ENCODE peak calls at places on chromosomes 3 and 15, in eight cellular contexts. One of them, this sample, is unnamed.

GRCh38 chr3:172591876-172592771 is 68.9 kb upstream of the TNFSF10 start:
- DNase-seq in HL-60: peak; percentile 52
- DNase-seq in upper lobe of left lung: no peak
- DNase-seq in colonic mucosa: no peak
- DNase-seq in tibial artery: no peak
- DNase-seq in ovary: no peak
- DNase-seq in A549: no peak
- DNase-seq in fibroblast of lung: peak; percentile 44
- DNase-seq in this sample: no peak

GRCh38 chr3:32813180-32813579 is 4.6 kb upstream of the TRIM71 start:
- DNase-seq in HL-60: no peak
- DNase-seq in upper lobe of left lung: no peak
- DNase-seq in colonic mucosa: no peak
- DNase-seq in tibial artery: no peak
- DNase-seq in ovary: no peak
- DNase-seq in A549: peak; percentile 48
- DNase-seq in fibroblast of lung: no peak
- DNase-seq in this sample: no peak

GRCh38 chr3:24812116-24812515 is 317.5 kb upstream of the THRB start:
- DNase-seq in HL-60: no peak
- DNase-seq in upper lobe of left lung: no peak
- DNase-seq in colonic mucosa: no peak
- DNase-seq in tibial artery: no peak
- DNase-seq in ovary: no peak
- DNase-seq in A549: no peak
- DNase-seq in fibroblast of lung: no peak
- DNase-seq in this sample: no peak

GRCh38 chr3:9955067-9955502 is 2.9 kb upstream of the PRRT3 start:
- DNase-seq in HL-60: no peak
- DNase-seq in upper lobe of left lung: no peak
- DNase-seq in colonic mucosa: no peak
- DNase-seq in tibial artery: no peak
- DNase-seq in ovary: no peak
- DNase-seq in A549: no peak
- DNase-seq in fibroblast of lung: peak; percentile 33
- DNase-seq in this sample: no peak

GRCh38 chr3:45548724-45549123 is 45.8 kb upstream of the LIMD1 start:
- DNase-seq in HL-60: no peak
- DNase-seq in upper lobe of left lung: no peak
- DNase-seq in colonic mucosa: no peak
- DNase-seq in tibial artery: no peak
- DNase-seq in ovary: no peak
- DNase-seq in A549: no peak
- DNase-seq in fibroblast of lung: no peak
- DNase-seq in this sample: no peak

GRCh38 chr3:101825904-101826445 is 23.3 kb upstream of the NFKBIZ start:
- DNase-seq in HL-60: no peak
- DNase-seq in upper lobe of left lung: no peak
- DNase-seq in colonic mucosa: no peak
- DNase-seq in tibial artery: no peak
- DNase-seq in ovary: no peak
- DNase-seq in A549: no peak
- DNase-seq in fibroblast of lung: peak; percentile 35
- DNase-seq in this sample: no peak

GRCh38 chr3:5726618-5727017 is 539.1 kb downstream of the EDEM1 start:
- DNase-seq in HL-60: no peak
- DNase-seq in upper lobe of left lung: no peak
- DNase-seq in colonic mucosa: no peak
- DNase-seq in tibial artery: no peak
- DNase-seq in ovary: no peak
- DNase-seq in A549: no peak
- DNase-seq in fibroblast of lung: no peak
- DNase-seq in this sample: no peak

GRCh38 chr15:74835312-74835823 is 7.6 kb downstream of the ULK3 start:
- DNase-seq in HL-60: peak; percentile 61
- DNase-seq in upper lobe of left lung: no peak
- DNase-seq in colonic mucosa: peak; percentile 80
- DNase-seq in tibial artery: no peak
- DNase-seq in ovary: no peak
- DNase-seq in A549: peak; percentile 80
- DNase-seq in fibroblast of lung: peak; percentile 23
- DNase-seq in this sample: peak; percentile 82

GRCh38 chr3:144259267-144259666 is 287.6 kb downstream of the DIPK2A start:
- DNase-seq in HL-60: no peak
- DNase-seq in upper lobe of left lung: no peak
- DNase-seq in colonic mucosa: no peak
- DNase-seq in tibial artery: no peak
- DNase-seq in ovary: no peak
- DNase-seq in A549: no peak
- DNase-seq in fibroblast of lung: peak; percentile 29
- DNase-seq in this sample: no peak

GRCh38 chr3:148136816-148137215 is 560.9 kb upstream of the AGTR1 start:
- DNase-seq in HL-60: no peak
- DNase-seq in upper lobe of left lung: no peak
- DNase-seq in colonic mucosa: no peak
- DNase-seq in tibial artery: no peak
- DNase-seq in ovary: no peak
- DNase-seq in A549: no peak
- DNase-seq in fibroblast of lung: no peak
- DNase-seq in this sample: no peak

GRCh38 chr3:73389104-73389809 is 235.5 kb downstream of the PDZRN3 start:
- DNase-seq in HL-60: no peak
- DNase-seq in upper lobe of left lung: no peak
- DNase-seq in colonic mucosa: no peak
- DNase-seq in tibial artery: no peak
- DNase-seq in ovary: no peak
- DNase-seq in A549: no peak
- DNase-seq in fibroblast of lung: no peak
- DNase-seq in this sample: no peak

GRCh38 chr3:107716734-107717133 is 194.0 kb downstream of the BBX start:
- DNase-seq in HL-60: no peak
- DNase-seq in upper lobe of left lung: no peak
- DNase-seq in colonic mucosa: no peak
- DNase-seq in tibial artery: no peak
- DNase-seq in ovary: no peak
- DNase-seq in A549: no peak
- DNase-seq in fibroblast of lung: no peak
- DNase-seq in this sample: no peak

GRCh38 chr3:64353256-64353655 is 128.0 kb upstream of the PRICKLE2 start:
- DNase-seq in HL-60: no peak
- DNase-seq in upper lobe of left lung: no peak
- DNase-seq in colonic mucosa: no peak
- DNase-seq in tibial artery: no peak
- DNase-seq in ovary: no peak
- DNase-seq in A549: no peak
- DNase-seq in fibroblast of lung: peak; percentile 48
- DNase-seq in this sample: no peak

GRCh38 chr3:126512916-126513650 is 4.5 kb downstream of the UROC1 start:
- DNase-seq in HL-60: no peak
- DNase-seq in upper lobe of left lung: no peak
- DNase-seq in colonic mucosa: no peak
- DNase-seq in tibial artery: no peak
- DNase-seq in ovary: no peak
- DNase-seq in A549: no peak
- DNase-seq in fibroblast of lung: no peak
- DNase-seq in this sample: peak; percentile 55

GRCh38 chr15:66089049-66089448 is 164.5 kb downstream of the MEGF11 start:
- DNase-seq in HL-60: no peak
- DNase-seq in upper lobe of left lung: no peak
- DNase-seq in colonic mucosa: no peak
- DNase-seq in tibial artery: peak; percentile 56
- DNase-seq in ovary: peak; percentile 52
- DNase-seq in A549: no peak
- DNase-seq in fibroblast of lung: no peak
- DNase-seq in this sample: peak; percentile 46

GRCh38 chr3:48440590-48440958 is 517 bp downstream of the TMA7 start:
- DNase-seq in HL-60: no peak
- DNase-seq in upper lobe of left lung: no peak
- DNase-seq in colonic mucosa: no peak
- DNase-seq in tibial artery: no peak
- DNase-seq in ovary: no peak
- DNase-seq in A549: no peak
- DNase-seq in fibroblast of lung: peak; percentile 28
- DNase-seq in this sample: no peak

GRCh38 chr3:42734263-42734860 is 31.8 kb upstream of the HHATL start:
- DNase-seq in HL-60: no peak
- DNase-seq in upper lobe of left lung: no peak
- DNase-seq in colonic mucosa: no peak
- DNase-seq in tibial artery: no peak
- DNase-seq in ovary: no peak
- DNase-seq in A549: no peak
- DNase-seq in fibroblast of lung: no peak
- DNase-seq in this sample: no peak

GRCh38 chr15:32123473-32123872 is 93.2 kb downstream of the CHRNA7 start:
- DNase-seq in HL-60: no peak
- DNase-seq in upper lobe of left lung: no peak
- DNase-seq in colonic mucosa: no peak
- DNase-seq in tibial artery: no peak
- DNase-seq in ovary: no peak
- DNase-seq in A549: no peak
- DNase-seq in fibroblast of lung: no peak
- DNase-seq in this sample: no peak

GRCh38 chr3:14148041-14148985 is 23.5 kb downstream of the TMEM43 start:
- DNase-seq in HL-60: no peak
- DNase-seq in upper lobe of left lung: no peak
- DNase-seq in colonic mucosa: no peak
- DNase-seq in tibial artery: no peak
- DNase-seq in ovary: peak; percentile 33
- DNase-seq in A549: no peak
- DNase-seq in fibroblast of lung: no peak
- DNase-seq in this sample: no peak

GRCh38 chr15:65655026-65655425 is 33.3 kb downstream of the SLC24A1 start:
- DNase-seq in HL-60: no peak
- DNase-seq in upper lobe of left lung: no peak
- DNase-seq in colonic mucosa: no peak
- DNase-seq in tibial artery: no peak
- DNase-seq in ovary: no peak
- DNase-seq in A549: no peak
- DNase-seq in fibroblast of lung: peak; percentile 71
- DNase-seq in this sample: no peak

GRCh38 chr3:8324727-8325126 is 176.9 kb upstream of the LMCD1 start:
- DNase-seq in HL-60: peak; percentile 37
- DNase-seq in upper lobe of left lung: no peak
- DNase-seq in colonic mucosa: no peak
- DNase-seq in tibial artery: no peak
- DNase-seq in ovary: no peak
- DNase-seq in A549: peak; percentile 55
- DNase-seq in fibroblast of lung: peak; percentile 40
- DNase-seq in this sample: no peak
- TF ChIP-seq CTCF in HL-60: peak; percentile 55
- TF ChIP-seq CTCF in upper lobe of left lung: peak; percentile 23
- TF ChIP-seq CTCF in colonic mucosa: no peak
- TF ChIP-seq CTCF in tibial artery: peak; percentile 34
- TF ChIP-seq CTCF in ovary: no peak
- TF ChIP-seq CTCF in A549: peak; percentile 52
- TF ChIP-seq CTCF in fibroblast of lung: peak; percentile 60
- TF ChIP-seq CTCF in this sample: peak; percentile 47

DNA sequence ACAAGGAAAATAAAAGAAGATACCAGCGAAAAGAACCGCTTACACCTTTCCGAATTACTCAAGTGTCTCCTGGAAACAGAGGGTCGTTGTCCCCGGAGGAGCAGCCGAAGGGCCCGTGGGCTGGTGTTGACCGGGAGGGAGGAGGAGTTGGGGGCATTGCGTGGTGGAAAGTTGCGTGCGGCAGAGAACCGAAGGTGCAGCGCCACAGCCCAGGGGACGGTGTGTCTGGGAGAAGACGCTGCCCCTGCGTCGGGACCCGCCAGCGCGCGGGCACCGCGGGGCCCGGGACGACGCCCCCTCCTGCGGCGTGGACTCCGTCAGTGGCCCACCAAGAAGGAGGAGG is 325 bp downstream of the ALCAM start:
- DNase-seq in HL-60: peak; percentile 33
- DNase-seq in upper lobe of left lung: peak; percentile 87
- DNase-seq in colonic mucosa: peak; percentile 40
- DNase-seq in tibial artery: peak; percentile 69
- DNase-seq in ovary: peak; percentile 46
- DNase-seq in A549: no peak
- DNase-seq in fibroblast of lung: no peak
- DNase-seq in this sample: peak; percentile 77
- H3K27ac ChIP-seq in HL-60: peak overlapping the region; percentile 96
- H3K27ac ChIP-seq in upper lobe of left lung: peak overlapping the region; percentile 91
- H3K27ac ChIP-seq in colonic mucosa: peak overlapping the region; percentile 91
- H3K27ac ChIP-seq in tibial artery: peak overlapping the region; percentile 75
- H3K27ac ChIP-seq in ovary: peak overlapping the region; percentile 71
- H3K27ac ChIP-seq in A549: peak overlapping the region; percentile 92
- H3K27ac ChIP-seq in fibroblast of lung: peak overlapping the region; percentile 85
- H3K27ac ChIP-seq in this sample: peak overlapping the region; percentile 84

GRCh38 chr3:79148786-79149185 is 619.0 kb downstream of the ROBO1 start:
- DNase-seq in HL-60: no peak
- DNase-seq in upper lobe of left lung: no peak
- DNase-seq in colonic mucosa: no peak
- DNase-seq in tibial artery: no peak
- DNase-seq in ovary: no peak
- DNase-seq in A549: no peak
- DNase-seq in fibroblast of lung: peak; percentile 53
- DNase-seq in this sample: no peak

GRCh38 chr3:79140718-79141117 is 627.1 kb downstream of the ROBO1 start:
- DNase-seq in HL-60: no peak
- DNase-seq in upper lobe of left lung: no peak
- DNase-seq in colonic mucosa: no peak
- DNase-seq in tibial artery: no peak
- DNase-seq in ovary: no peak
- DNase-seq in A549: no peak
- DNase-seq in fibroblast of lung: peak; percentile 68
- DNase-seq in this sample: no peak

DNA sequence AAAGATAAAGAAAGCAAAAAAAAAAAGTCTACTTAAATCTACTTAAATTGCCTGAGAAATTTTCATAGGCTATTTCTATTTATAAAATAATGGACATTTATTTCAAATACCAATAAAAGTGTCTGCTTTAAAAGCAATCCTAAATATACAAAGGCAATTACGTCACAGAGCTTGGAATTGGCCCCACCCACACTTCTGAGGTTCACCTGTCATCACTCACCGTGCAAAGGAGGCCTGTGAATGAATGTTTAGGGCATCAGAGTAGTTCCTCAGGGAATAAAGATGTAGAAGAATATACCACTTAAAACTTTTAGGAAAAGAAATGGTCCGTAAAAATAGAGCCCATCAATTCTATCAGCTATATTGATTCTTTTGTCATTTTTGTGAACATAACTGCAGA is 621.8 kb downstream of the ROBO1 start:
- DNase-seq in HL-60: no peak
- DNase-seq in upper lobe of left lung: no peak
- DNase-seq in colonic mucosa: no peak
- DNase-seq in tibial artery: no peak
- DNase-seq in ovary: no peak
- DNase-seq in A549: no peak
- DNase-seq in fibroblast of lung: no peak
- DNase-seq in this sample: no peak
- TF ChIP-seq CTCF in HL-60: no peak
- TF ChIP-seq CTCF in upper lobe of left lung: no peak
- TF ChIP-seq CTCF in colonic mucosa: no peak
- TF ChIP-seq CTCF in tibial artery: no peak
- TF ChIP-seq CTCF in ovary: no peak
- TF ChIP-seq CTCF in A549: no peak
- TF ChIP-seq CTCF in fibroblast of lung: no peak
- TF ChIP-seq CTCF in this sample: no peak

DNA sequence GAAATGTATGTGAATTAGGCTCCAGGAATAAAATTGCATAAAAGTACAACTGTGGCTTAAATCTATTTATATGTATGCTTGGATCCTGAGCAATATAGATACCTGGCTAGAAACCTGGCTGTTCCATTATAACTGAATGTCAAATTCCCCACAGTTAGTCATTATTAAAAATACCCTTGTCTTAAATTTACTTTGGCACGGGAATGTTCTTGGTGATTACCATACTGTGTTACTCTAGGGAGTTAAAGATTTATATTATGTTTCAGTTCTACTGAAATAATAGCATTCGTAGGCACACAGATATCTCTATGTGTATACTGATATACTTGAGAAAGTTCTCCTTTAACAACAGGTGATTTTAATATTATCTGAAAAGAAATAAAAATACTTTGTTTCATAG is 394.1 kb downstream of the PTPRG start:
- DNase-seq in HL-60: no peak
- DNase-seq in upper lobe of left lung: no peak
- DNase-seq in colonic mucosa: no peak
- DNase-seq in tibial artery: no peak
- DNase-seq in ovary: no peak
- DNase-seq in A549: no peak
- DNase-seq in fibroblast of lung: peak; percentile 14
- DNase-seq in this sample: no peak
- H3K27ac ChIP-seq in HL-60: no peak overlapping the region
- H3K27ac ChIP-seq in upper lobe of left lung: no peak overlapping the region
- H3K27ac ChIP-seq in colonic mucosa: no peak overlapping the region
- H3K27ac ChIP-seq in tibial artery: peak overlapping the region; percentile 70
- H3K27ac ChIP-seq in ovary: no peak overlapping the region
- H3K27ac ChIP-seq in A549: no peak overlapping the region
- H3K27ac ChIP-seq in fibroblast of lung: no peak overlapping the region
- H3K27ac ChIP-seq in this sample: no peak overlapping the region